ENCODE peak calls at places on chromosomes 7 and 10, in nine cellular contexts. C is CD4-positive, CD25-positive, alpha-beta regulatory T cell; T is ovary; Y is foreskin fibroblast; B is CD8-positive, alpha-beta memory T cell; W is fibroblast of mammary gland; F is AG04450; L is GM23338; S is lung. Q is an unnamed sample.

GRCh38 chr7:25913574-25914224 is 238.3 kb upstream of the NFE2L3 start:
- DNase-seq in S (no peak), Y (no peak), T (no peak), L (no peak), F (no peak), B (no peak), W (no peak), C (no peak), Q (no peak)

GRCh38 chr10:35339946-35340345 is 3.6 kb downstream of the CCNY start:
- DNase-seq in Y (no peak), L (no peak), C (no peak), S (no peak), W (peak), T (no peak), B (no peak), F (no peak), Q (no peak)

GRCh38 chr10:132654121-132654571 is 116.6 kb downstream of the INPP5A start:
- DNase-seq in B (no peak), S (no peak), Y (no peak), F (no peak), W (no peak), T (no peak), C (no peak), L (no peak), Q (no peak)

GRCh38 chr7:17236603-17237002 is 61.8 kb upstream of the AHR start:
- DNase-seq in T (no peak), F (no peak), C (no peak), W (peak), S (no peak), L (no peak), B (no peak), Y (peak), Q (no peak)

GRCh38 chr10:121668336-121669009 is 70.2 kb upstream of the FGFR2 start:
- DNase-seq in T (peak), W (no peak), B (no peak), L (peak), C (no peak), S (peak), Y (no peak), F (no peak), Q (no peak)

GRCh38 chr7:5500056-5500776 is 76.6 kb upstream of the TNRC18 start:
- DNase-seq in B (no peak), T (no peak), S (no peak), F (no peak), C (no peak), L (no peak), W (peak), Y (no peak), Q (no peak)

GRCh38 chr10:111023060-111023459 is 53.8 kb upstream of the ADRA2A start:
- DNase-seq in F (no peak), B (no peak), W (no peak), C (no peak), L (peak), T (no peak), S (no peak), Y (no peak), Q (no peak)

GRCh38 chr7:17623546-17624185 is 316.6 kb downstream of the SNX13 start:
- DNase-seq in F (no peak), W (peak), C (no peak), L (peak), S (no peak), Y (peak), B (no peak), T (no peak), Q (no peak)

GRCh38 chr10:71011141-71011540 is 122.8 kb upstream of the PCBD1 start:
- DNase-seq in F (no peak), B (no peak), C (no peak), Y (no peak), S (no peak), L (no peak), T (no peak), W (no peak), Q (no peak)

GRCh38 chr10:28282341-28282740 is 20.5 kb downstream of the MPP7 start:
- DNase-seq in T (no peak), W (no peak), F (no peak), B (no peak), C (no peak), Y (no peak), S (no peak), L (no peak), Q (no peak)

GRCh38 chr7:142348921-142349401 is 91.1 kb upstream of the PRSS58 start:
- DNase-seq in B (no peak), L (no peak), S (no peak), T (no peak), Y (no peak), W (no peak), C (no peak), F (no peak), Q (no peak)

GRCh38 chr7:142798451-142799438 is 28.0 kb downstream of the PRSS2 start:
- DNase-seq in F (no peak), L (no peak), S (no peak), C (no peak), T (no peak), B (peak), Y (no peak), W (no peak), Q (no peak)

GRCh38 chr10:44985175-44985681 is 6.6 kb upstream of the DEPP1 start:
- DNase-seq in C (no peak), S (no peak), Y (no peak), W (no peak), B (no peak), F (no peak), L (no peak), T (no peak), Q (no peak)

GRCh38 chr10:24981161-24981710 is 28.8 kb upstream of the PRTFDC1 start:
- DNase-seq in C (no peak), F (no peak), B (no peak), T (no peak), W (no peak), Y (no peak), S (no peak), L (no peak), Q (no peak)

GRCh38 chr10:42984761-42985325 is 92.0 kb upstream of the RET start:
- DNase-seq in L (no peak), Y (no peak), S (no peak), B (no peak), F (no peak), W (no peak), C (no peak), T (no peak), Q (no peak)

GRCh38 chr7:35581564-35581963 is 113.4 kb downstream of the HERPUD2 start:
- DNase-seq in F (no peak), B (no peak), W (no peak), C (no peak), S (no peak), L (no peak), T (no peak), Y (no peak), Q (no peak)

GRCh38 chr10:29586509-29586908 is 48.3 kb downstream of the SVIL start:
- DNase-seq in W (no peak), B (no peak), C (no peak), S (no peak), Y (no peak), L (no peak), T (no peak), F (no peak), Q (no peak)

GRCh38 chr10:12350167-12350872 is 973 bp downstream of the CAMK1D start:
- DNase-seq in F (no peak), W (no peak), Y (peak), T (peak), S (peak), C (peak), B (peak), L (peak), Q (no peak)

GRCh38 chr7:88226886-88227516 is 7.2 kb upstream of the SRI start:
- DNase-seq in S (peak), T (no peak), L (no peak), W (peak), B (no peak), C (no peak), Y (peak), F (peak), Q (no peak)

GRCh38 chr7:10121641-10122040 is 852.0 kb upstream of the PHF14 start:
- DNase-seq in S (no peak), C (no peak), B (no peak), T (no peak), W (no peak), L (peak), F (no peak), Y (no peak), Q (no peak)

GRCh38 chr7:141788296-141788695 is 1.7 kb upstream of the TAS2R5 start:
- DNase-seq in S (no peak), B (no peak), W (no peak), F (no peak), T (no peak), Y (no peak), C (no peak), L (no peak), Q (no peak)

GRCh38 chr7:45924283-45924682 is 3.2 kb upstream of the IGFBP3 start:
- DNase-seq in S (no peak), W (peak), Y (peak), C (no peak), L (no peak), B (no peak), F (no peak), T (no peak), Q (no peak)

GRCh38 chr10:119466655-119467054 is 75.9 kb downstream of the RGS10 start:
- DNase-seq in T (no peak), C (no peak), W (no peak), S (no peak), F (no peak), Y (no peak), B (peak), L (no peak), Q (no peak)

GRCh38 chr7:33961948-33962347 is 56.6 kb downstream of the BMPER start:
- DNase-seq in T (no peak), C (no peak), Y (peak), F (no peak), L (no peak), W (peak), B (no peak), S (no peak), Q (no peak)

GRCh38 chr10:2143213-2143882 is 406.0 kb upstream of the ADARB2 start:
- DNase-seq in C (no peak), W (no peak), L (no peak), T (no peak), F (no peak), B (no peak), S (no peak), Y (no peak), Q (no peak)

GRCh38 chr10:79981356-79981672 is 32.4 kb upstream of the SFTPD start:
- DNase-seq in B (no peak), L (no peak), W (no peak), S (no peak), T (no peak), Y (no peak), F (no peak), C (no peak), Q (no peak)
- H3K4me3 ChIP-seq in B (no peak), L (peak), W (peak), S (peak), T (peak), Y (peak), F (peak), C (no peak), Q (peak)

GRCh38 chr10:33114451-33114944 is 156.5 kb upstream of the ITGB1 start:
- DNase-seq in B (peak), Y (peak), C (no peak), W (peak), S (no peak), L (no peak), T (no peak), F (no peak), Q (no peak)
- H3K4me3 ChIP-seq in B (no peak), Y (no peak), C (peak), W (no peak), S (no peak), L (no peak), T (no peak), F (no peak), Q (no peak)

DNA sequence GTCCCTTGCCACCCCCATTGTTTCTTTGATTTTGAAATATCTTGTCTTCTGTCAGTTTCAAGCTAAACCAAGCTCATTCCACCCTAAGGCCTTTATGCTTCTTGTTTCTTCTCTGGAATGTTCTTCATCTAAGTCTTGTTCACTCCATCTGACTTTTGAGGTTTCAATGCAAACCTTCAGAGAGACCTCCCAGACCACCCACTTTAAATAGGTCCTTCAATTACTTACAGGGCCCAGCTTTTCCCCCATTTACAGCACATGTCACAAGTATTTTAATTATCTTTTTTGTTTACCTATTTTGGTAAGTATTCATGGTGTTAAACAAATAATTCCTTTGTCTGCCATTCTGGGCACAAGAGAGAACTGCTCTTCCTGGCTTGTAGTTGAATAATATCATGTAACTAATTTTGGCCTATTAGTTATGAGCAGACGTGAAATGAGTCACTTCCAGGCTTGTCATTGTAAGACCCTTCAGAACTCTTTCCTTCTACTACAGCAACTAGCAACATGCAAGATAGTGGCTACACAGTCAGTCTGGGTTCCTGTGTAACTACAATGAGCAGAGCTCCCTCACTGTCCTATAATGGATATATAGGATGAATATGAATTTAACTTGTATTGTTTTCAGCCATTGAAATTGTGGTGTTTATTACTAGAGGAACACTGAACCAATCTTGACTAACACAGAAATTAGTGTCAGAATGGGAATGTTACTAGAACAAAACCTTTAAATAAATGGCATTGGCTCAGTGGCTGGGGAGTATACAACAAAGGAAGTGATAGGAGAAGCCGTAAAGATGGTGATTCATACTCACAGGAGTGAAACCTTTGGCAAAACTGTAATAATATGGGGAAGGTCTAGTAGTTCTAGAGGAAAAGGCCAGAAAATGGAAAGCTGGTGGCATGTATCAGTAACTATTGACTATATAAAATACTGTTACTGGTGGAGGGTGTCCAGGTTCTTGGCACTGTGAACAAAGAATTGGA is 2.8 kb upstream of the MTPN start:
- DNase-seq in W (peak), C (no peak), S (no peak), F (no peak), T (no peak), B (no peak), Y (peak), L (no peak), Q (no peak)
- H3K4me3 ChIP-seq in W (no peak), C (peak), S (no peak), F (no peak), T (no peak), B (peak), Y (no peak), L (no peak), Q (no peak)

GRCh38 chr10:51960494-51960895 is 261.1 kb upstream of the CSTF2T start:
- DNase-seq in B (peak), Y (peak), W (peak), S (no peak), F (peak), L (peak), T (no peak), C (no peak), Q (peak)
- H3K4me3 ChIP-seq in B (no peak), Y (no peak), W (no peak), S (no peak), F (no peak), L (peak), T (no peak), C (no peak), Q (no peak)

GRCh38 chr10:117535752-117536358 is 6.7 kb upstream of the EMX2 start:
- DNase-seq in B (no peak), Y (no peak), L (no peak), T (no peak), S (no peak), W (no peak), C (no peak), F (no peak), Q (no peak)
- H3K4me3 ChIP-seq in B (no peak), Y (no peak), L (peak), T (peak), S (no peak), W (peak), C (no peak), F (no peak), Q (peak)

GRCh38 chr7:100641860-100642533 is 645 bp upstream of the TFR2 start:
- DNase-seq in S (no peak), F (no peak), Y (no peak), L (no peak), T (no peak), B (no peak), C (no peak), W (no peak), Q (no peak)
- H3K4me3 ChIP-seq in S (no peak), F (no peak), Y (no peak), L (peak), T (no peak), B (no peak), C (no peak), W (no peak), Q (no peak)

DNA sequence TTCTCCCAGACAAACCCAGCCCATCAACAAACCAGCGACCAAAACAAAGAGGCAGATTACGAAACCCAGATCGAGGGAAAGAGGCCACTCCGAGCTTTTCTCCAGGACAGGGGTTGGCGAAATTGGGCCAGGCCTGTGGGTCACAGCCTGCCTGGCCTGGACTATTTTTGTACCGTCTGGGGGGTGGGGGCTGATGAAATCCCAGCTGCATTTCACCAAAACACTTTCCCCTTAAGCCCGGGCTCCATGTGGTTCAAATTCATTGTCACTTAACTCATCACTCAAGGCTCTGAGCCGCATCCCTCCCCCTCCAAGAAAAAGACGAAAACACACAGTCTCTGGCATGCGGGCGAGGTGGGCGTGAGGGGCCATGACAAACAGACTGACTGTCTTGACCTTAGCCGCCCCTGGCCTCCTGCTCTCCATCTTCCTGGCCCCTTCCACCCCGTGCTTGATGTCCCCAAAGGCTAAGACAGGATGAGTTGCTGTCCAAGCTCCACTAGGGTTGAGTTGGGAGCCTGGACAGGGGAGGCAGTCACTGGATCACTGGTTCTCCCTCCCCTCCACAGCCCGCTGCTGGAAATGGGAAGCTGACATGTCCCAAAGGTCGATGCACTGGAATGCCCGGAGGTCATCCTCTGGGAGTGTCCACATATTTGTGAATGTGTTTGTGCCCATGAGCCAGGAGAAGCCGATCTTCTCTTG is 19.2 kb downstream of the TMEM270 start:
- DNase-seq in L (no peak), Y (peak), B (no peak), S (peak), T (no peak), F (no peak), C (no peak), W (peak), Q (peak)
- H3K4me3 ChIP-seq in L (no peak), Y (no peak), B (no peak), S (no peak), T (no peak), F (no peak), C (no peak), W (no peak), Q (no peak)

DNA sequence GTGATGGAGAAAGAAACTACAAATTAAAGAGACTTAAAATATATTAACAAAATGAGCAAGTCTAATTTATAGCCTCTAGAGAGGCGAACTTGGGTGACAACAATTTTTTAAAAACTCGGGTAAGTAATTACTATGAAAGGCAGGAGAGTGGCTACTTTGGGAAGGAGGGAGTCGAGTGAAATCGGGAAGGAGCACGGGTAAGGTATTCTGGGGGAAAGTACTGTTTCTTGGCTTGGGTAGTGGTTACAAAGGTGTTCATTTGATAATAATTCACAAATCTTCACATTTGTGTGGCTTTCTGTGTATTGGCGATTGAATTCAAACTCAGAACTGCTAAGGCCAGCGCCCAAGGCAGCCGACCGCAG is 32.9 kb upstream of the GRID1 start:
- DNase-seq in B (no peak), W (no peak), S (no peak), Y (no peak), C (no peak), L (no peak), T (no peak), F (no peak), Q (no peak)
- H3K4me3 ChIP-seq in B (peak), W (no peak), S (no peak), Y (peak), C (no peak), L (peak), T (peak), F (peak), Q (no peak)

GRCh38 chr10:100828744-100829102 is 83.3 kb downstream of the PAX2 start:
- DNase-seq in L (peak), W (no peak), S (no peak), F (no peak), T (no peak), B (no peak), C (no peak), Y (no peak), Q (no peak)
- H3K4me3 ChIP-seq in L (peak), W (no peak), S (no peak), F (no peak), T (peak), B (peak), C (peak), Y (no peak), Q (no peak)